ENCODE peak calls at places on chromosome 20, in seven cellular contexts. N is astrocyte; Q is tibial nerve; H is heart left ventricle; O is cardiac muscle cell; F is CD8-positive, alpha-beta T cell; I is pancreas. X is an unnamed sample. For H3K4me1, the result is how much of the 10 kb centered on the place peaks cover.

GRCh38 chr20:46192376-46192944 is 74.3 kb downstream of the CD40 start:
- DNase-seq in I (no peak), O (no peak), H (no peak), Q (no peak), F (no peak), N (no peak), X (no peak)

GRCh38 chr20:14523090-14523489 is 185.7 kb upstream of the FLRT3 start:
- DNase-seq in Q (no peak), I (no peak), F (no peak), O (no peak), N (no peak), H (no peak), X (no peak)

GRCh38 chr20:52379723-52380336 is 188.3 kb upstream of the ZFP64 start:
- DNase-seq in I (peak), Q (peak), F (no peak), H (no peak), O (peak), N (no peak), X (peak)

GRCh38 chr20:46031701-46032254 is 2.8 kb downstream of the SLC12A5 start:
- DNase-seq in F (no peak), I (no peak), H (no peak), Q (no peak), O (peak), N (no peak), X (no peak)

GRCh38 chr20:49230575-49231211 is 11.5 kb downstream of the DDX27 start:
- DNase-seq in Q (no peak), O (no peak), N (no peak), H (peak), F (no peak), I (no peak), X (no peak)

GRCh38 chr20:33433465-33433864 is 10.1 kb downstream of the SNTA1 start:
- DNase-seq in F (no peak), O (no peak), H (peak), N (no peak), I (no peak), Q (no peak), X (no peak)

GRCh38 chr20:35144694-35145093 is 2.4 kb downstream of the EDEM2 start:
- DNase-seq in Q (peak), N (no peak), I (no peak), O (no peak), F (no peak), H (no peak), X (no peak)

GRCh38 chr20:43563429-43563828 is 4.6 kb downstream of the SGK2 start:
- DNase-seq in N (no peak), I (no peak), O (no peak), H (no peak), F (no peak), Q (no peak), X (no peak)

GRCh38 chr20:57389695-57390603 is 1.2 kb upstream of the RBM38 start:
- DNase-seq in O (no peak), F (no peak), H (no peak), N (no peak), I (peak), Q (no peak), X (no peak)

GRCh38 chr20:50438986-50439407 is 71.2 kb upstream of the PTPN1 start:
- DNase-seq in I (no peak), F (no peak), Q (no peak), N (peak), H (no peak), O (no peak), X (peak)

GRCh38 chr20:10357061-10357708 is 76.8 kb downstream of the MKKS start:
- DNase-seq in N (peak), I (no peak), H (no peak), Q (no peak), O (no peak), F (no peak), X (no peak)

GRCh38 chr20:51536116-51537069 is 6.1 kb downstream of the NFATC2 start:
- DNase-seq in Q (no peak), I (no peak), H (no peak), F (no peak), N (no peak), O (no peak), X (no peak)

GRCh38 chr20:22080985-22081384 is 375.5 kb downstream of the PAX1 start:
- DNase-seq in O (no peak), Q (no peak), I (no peak), N (no peak), F (no peak), H (no peak), X (no peak)

GRCh38 chr20:17859616-17860232 is 108.9 kb downstream of the SNX5 start:
- DNase-seq in Q (no peak), H (peak), I (peak), N (no peak), O (peak), F (no peak), X (no peak)

GRCh38 chr20:31721408-31722332 is 998 bp downstream of the BCL2L1 start:
- DNase-seq in I (peak), O (no peak), Q (no peak), F (no peak), H (peak), N (no peak), X (no peak)

GRCh38 chr20:54452277-54452676 is 23.1 kb upstream of the DOK5 start:
- DNase-seq in H (no peak), N (no peak), Q (no peak), O (no peak), F (no peak), I (no peak), X (no peak)

GRCh38 chr20:56418385-56418861 is 6.4 kb downstream of the CASS4 start:
- DNase-seq in H (no peak), O (no peak), F (no peak), I (no peak), N (no peak), Q (no peak), X (no peak)

GRCh38 chr20:50395258-50395729 is 114.9 kb upstream of the PTPN1 start:
- DNase-seq in F (no peak), O (no peak), N (no peak), H (peak), Q (peak), I (no peak), X (no peak)

GRCh38 chr20:3857405-3857804 is 10.8 kb downstream of the MAVS start:
- DNase-seq in N (no peak), H (no peak), O (no peak), F (no peak), Q (no peak), I (no peak), X (no peak)

GRCh38 chr20:62123450-62124118 is 1.3 kb downstream of the LSM14B start:
- DNase-seq in N (peak), I (no peak), O (no peak), H (no peak), Q (no peak), F (no peak), X (no peak)

GRCh38 chr20:8019998-8020247 is 362 bp upstream of the TMX4 start:
- DNase-seq in N (no peak), F (no peak), O (no peak), I (no peak), H (no peak), Q (no peak), X (no peak)

GRCh38 chr20:38644588-38644987 is 43.0 kb downstream of the ARHGAP40 start:
- DNase-seq in F (no peak), N (no peak), H (no peak), I (no peak), O (no peak), Q (no peak), X (no peak)
- H3K4me3 ChIP-seq in F (no peak), N (no peak), H (no peak), I (no peak), O (no peak), Q (no peak), X (no peak)

DNA sequence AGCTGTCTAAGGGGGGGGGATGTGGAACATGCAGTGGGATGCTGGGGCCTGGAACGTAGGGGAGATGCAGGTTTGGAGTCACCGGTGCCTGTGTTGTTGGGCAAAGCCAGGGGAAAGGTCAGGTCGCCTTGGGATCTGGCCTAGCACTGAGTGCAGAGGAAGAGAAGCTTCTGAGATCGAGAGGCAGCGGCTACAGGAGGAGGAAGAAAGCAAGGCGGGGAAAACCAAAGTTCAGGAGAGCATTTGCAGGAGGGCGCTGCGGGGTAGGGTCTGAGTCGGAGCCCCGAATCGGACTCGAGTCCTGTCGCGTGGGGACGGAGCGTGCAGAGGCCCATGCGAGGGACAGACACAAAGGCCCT is 1.0 kb upstream of the PLCG1 start:
- DNase-seq in O (no peak), I (no peak), F (no peak), Q (no peak), N (no peak), H (no peak), X (no peak)
- H3K4me1 ChIP-seq in O (under half), I (under half), F (half or more), Q (under half), N (under half), H (under half), X (under half)

GRCh38 chr20:6769953-6770831 is 2.7 kb downstream of the BMP2 start:
- DNase-seq in F (no peak), N (peak), I (peak), O (peak), H (peak), Q (peak), X (no peak)
- H3K4me3 ChIP-seq in F (no peak), N (peak), I (peak), O (peak), H (peak), Q (peak), X (no peak)

DNA sequence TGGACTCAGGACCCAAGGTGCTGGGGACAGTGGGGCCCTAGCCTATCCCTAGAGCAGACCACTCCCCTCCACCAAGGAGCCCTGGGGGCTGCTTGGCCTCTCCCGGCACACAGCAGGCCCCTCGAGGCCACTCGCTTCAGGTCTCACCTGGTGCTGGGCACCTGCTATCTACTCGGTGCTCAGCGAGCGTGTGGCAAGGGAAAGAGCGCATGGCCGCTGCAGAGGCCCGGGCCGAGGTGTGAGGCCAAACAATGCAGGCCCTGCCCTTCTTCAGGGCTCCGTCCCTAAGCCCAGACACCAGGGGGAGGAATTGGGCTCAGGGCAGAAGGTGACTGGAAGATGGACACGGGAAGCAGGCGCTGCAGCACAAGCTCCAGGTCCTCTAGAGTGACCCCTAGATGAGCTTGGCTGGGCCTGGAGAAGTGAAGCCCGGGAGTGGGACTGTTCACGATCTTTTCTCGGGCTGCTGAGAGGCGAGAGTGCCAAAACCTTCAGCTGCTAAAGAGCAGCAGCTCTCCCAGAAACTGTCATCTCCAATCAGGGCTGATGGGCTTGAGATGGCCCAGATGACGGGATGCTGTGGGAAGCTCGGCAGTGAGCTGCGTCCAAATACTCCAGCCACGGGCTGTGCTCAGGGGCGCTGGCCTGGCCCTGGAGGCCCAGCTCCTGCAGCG is 43.9 kb downstream of the APCDD1L start:
- DNase-seq in N (no peak), Q (no peak), I (no peak), F (no peak), H (peak), O (no peak), X (no peak)
- H3K4me1 ChIP-seq in N (under half), Q (under half), I (under half), F (under half), H (under half), O (under half), X (under half)

DNA sequence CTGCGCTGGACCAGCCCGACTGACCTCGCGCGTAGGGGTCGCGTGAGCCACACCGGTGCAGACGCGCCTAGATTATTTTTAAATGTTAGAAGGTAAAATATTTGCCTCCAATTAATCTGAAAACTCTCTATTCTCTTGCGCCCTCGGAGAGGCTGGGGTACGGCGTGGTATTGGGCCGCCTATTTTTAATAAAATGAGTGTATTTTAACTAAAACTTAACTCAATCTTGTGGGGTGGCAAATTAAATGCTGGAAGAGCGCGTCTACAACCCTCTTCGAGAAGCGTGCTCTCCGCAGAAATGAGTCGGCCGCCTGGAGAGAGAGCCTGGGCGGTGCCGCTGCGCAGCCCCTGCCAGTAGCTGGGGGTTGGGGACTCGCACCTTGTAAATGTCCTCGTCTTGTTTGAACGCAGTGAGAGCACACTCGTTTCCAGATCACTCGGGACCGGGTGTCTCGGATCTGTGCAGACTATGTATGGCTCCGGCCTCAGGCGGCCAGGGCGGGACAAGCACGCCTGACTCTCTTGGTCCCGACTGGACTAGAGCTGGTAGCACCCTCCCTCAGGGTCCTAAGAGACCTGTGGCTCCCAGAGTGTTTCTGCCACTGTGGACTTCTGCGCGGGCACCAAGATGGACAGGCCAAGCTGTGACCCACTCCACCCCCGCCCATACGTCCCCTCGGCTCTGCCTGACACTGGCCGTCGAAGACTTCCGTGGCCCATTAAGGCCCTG is 2.0 kb upstream of the MAFB start:
- DNase-seq in Q (no peak), O (no peak), N (no peak), H (no peak), F (no peak), I (no peak), X (no peak)
- H3K4me3 ChIP-seq in Q (no peak), O (no peak), N (no peak), H (peak), F (no peak), I (no peak), X (no peak)

GRCh38 chr20:44648579-44648978 is 2.9 kb downstream of the ADA start:
- DNase-seq in Q (no peak), F (no peak), I (no peak), O (peak), H (no peak), N (no peak), X (no peak)
- H3K4me1 ChIP-seq in Q (under half), F (half or more), I (under half), O (under half), H (half or more), N (under half), X (under half)

DNA sequence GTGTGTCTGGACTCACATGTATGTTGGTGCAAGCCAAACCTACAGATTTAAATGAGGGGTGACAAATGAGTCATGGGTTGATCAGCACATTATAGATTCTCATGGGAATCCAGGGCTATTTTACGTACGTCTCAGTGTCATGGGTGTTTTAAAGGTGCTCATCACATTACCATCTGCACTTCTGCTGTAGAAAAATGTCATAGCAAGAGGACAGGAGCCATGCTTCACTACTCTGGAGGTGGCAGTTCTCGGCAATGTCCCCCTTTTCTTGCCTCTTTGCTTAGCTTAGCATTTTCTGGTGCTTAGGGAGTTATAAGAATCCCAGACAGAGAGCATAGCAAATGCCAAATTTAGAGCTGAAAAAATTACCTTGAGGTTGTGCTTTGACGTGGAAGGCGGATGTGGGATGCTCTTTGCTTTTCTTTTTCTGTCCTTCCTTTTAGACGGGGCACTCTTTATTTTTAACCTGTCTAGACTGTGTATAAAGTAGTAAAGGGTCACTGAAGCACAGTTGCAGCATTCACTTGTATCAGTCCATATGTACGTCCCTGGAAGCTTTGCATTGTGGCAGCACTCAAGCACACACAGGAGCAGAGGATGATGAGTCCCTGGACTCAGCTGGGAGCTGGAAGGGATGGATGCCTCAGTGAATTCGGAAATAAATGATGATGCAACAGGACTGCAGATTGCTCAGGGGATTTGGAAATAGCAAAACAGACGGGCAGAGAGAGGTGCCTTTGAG is 139.7 kb downstream of the SYNDIG1 start:
- DNase-seq in H (no peak), F (no peak), Q (no peak), O (no peak), N (no peak), I (no peak), X (no peak)
- H3K4me3 ChIP-seq in H (no peak), F (no peak), Q (no peak), O (no peak), N (no peak), I (no peak), X (no peak)